ENCODE peak calls at places on chromosomes 11 and 22, in four cellular contexts. T is AG09319, D is astrocyte of the spinal cord, L is right lobe of liver. G is an unnamed sample.

GRCh38 chr22:25098445-25099081 is 101.1 kb upstream of the CRYBB3 start:
- DNase-seq in D (no peak), T (no peak), L (no peak), G (no peak)

GRCh38 chr11:21537980-21538379 is 654.9 kb upstream of the ANO5 start:
- DNase-seq in D (no peak), L (no peak), T (no peak), G (no peak)

GRCh38 chr11:93089474-93090102 is 108.2 kb downstream of the SLC36A4 start:
- DNase-seq in D (peak), L (no peak), T (peak), G (peak)

GRCh38 chr22:43110927-43111623 is 525 bp downstream of the BIK start:
- DNase-seq in T (no peak), L (peak), D (no peak), G (no peak)

GRCh38 chr22:44620129-44620840 is 81.7 kb upstream of the PRR5 start:
- DNase-seq in L (peak), D (peak), T (no peak), G (no peak)

GRCh38 chr11:6927030-6927617 is 898 bp downstream of the ZNF215 start:
- DNase-seq in T (no peak), D (no peak), L (no peak), G (no peak)

GRCh38 chr22:44574581-44575343 is 76.7 kb upstream of the RTL6 start:
- DNase-seq in L (peak), T (no peak), D (no peak), G (no peak)

GRCh38 chr11:118054712-118055640 is 21.9 kb upstream of the TMPRSS4 start:
- DNase-seq in D (no peak), L (peak), T (no peak), G (no peak)

GRCh38 chr11:75159081-75159953 is 8.4 kb downstream of the SLCO2B1 start:
- DNase-seq in D (no peak), L (peak), T (no peak), G (no peak)

GRCh38 chr11:78127408-78127807 is 12.0 kb downstream of the ALG8 start:
- DNase-seq in D (no peak), T (no peak), L (no peak), G (no peak)

GRCh38 chr22:24727218-24727851 is 47.2 kb downstream of the PIWIL3 start:
- DNase-seq in T (peak), L (no peak), D (peak), G (peak)

GRCh38 chr11:117876341-117877119 is at the start of gene FXYD6:
- DNase-seq in L (no peak), D (peak), T (no peak), G (no peak)

GRCh38 chr11:68748061-68748460 is 3.3 kb downstream of the TESMIN start:
- DNase-seq in L (no peak), T (no peak), D (no peak), G (no peak)

GRCh38 chr22:42287174-42287890 is 16.9 kb upstream of the TCF20 start:
- DNase-seq in L (no peak), D (no peak), T (no peak), G (no peak)

GRCh38 chr11:73950869-73951710 is at the start of gene DNAJB13:
- DNase-seq in T (no peak), L (no peak), D (peak), G (peak)

GRCh38 chr11:63919267-63920125 is 2.5 kb upstream of the RCOR2 start:
- DNase-seq in T (no peak), D (peak), L (no peak), G (no peak)

GRCh38 chr11:2993000-2993330 is 836 bp upstream of the NAP1L4 start:
- DNase-seq in D (no peak), L (no peak), T (no peak), G (no peak)

GRCh38 chr11:12526789-12527188 is 147.4 kb upstream of the TEAD1 start:
- DNase-seq in D (peak), L (no peak), T (no peak), G (peak)

GRCh38 chr11:7384691-7385090 is 100.6 kb upstream of the OLFML1 start:
- DNase-seq in L (no peak), D (no peak), T (no peak), G (no peak)

GRCh38 chr22:38461057-38461413 is 6.0 kb upstream of the KCNJ4 start:
- DNase-seq in D (no peak), L (no peak), T (no peak), G (no peak)

GRCh38 chr11:27754035-27755017 is 54.1 kb upstream of the BDNF start:
- DNase-seq in T (no peak), L (no peak), D (peak), G (no peak)

GRCh38 chr11:22456993-22457748 is 119.0 kb downstream of the SLC17A6 start:
- DNase-seq in D (no peak), T (no peak), L (no peak), G (no peak)

GRCh38 chr11:16799890-16800289 is 61.4 kb downstream of the C11orf58 start:
- DNase-seq in L (no peak), D (no peak), T (no peak), G (no peak)

GRCh38 chr22:49772692-49773091 is 55.0 kb downstream of the BRD1 start:
- DNase-seq in L (no peak), D (no peak), T (no peak), G (no peak)

GRCh38 chr11:90448280-90448679 is 225.4 kb upstream of the CHORDC1 start:
- DNase-seq in L (no peak), D (no peak), T (no peak), G (no peak)

GRCh38 chr11:86749376-86749775 is 51.0 kb upstream of the PRSS23 start:
- DNase-seq in L (no peak), T (no peak), D (no peak), G (no peak)
- TF ChIP-seq CTCF in L (no peak), T (no peak), D (no peak), G (peak)

GRCh38 chr11:1457856-1458255 is 28.7 kb downstream of the MOB2 start:
- DNase-seq in L (no peak), T (no peak), D (no peak), G (no peak)

GRCh38 chr11:1459739-1460395 is 26.7 kb downstream of the MOB2 start:
- DNase-seq in L (no peak), D (no peak), T (no peak), G (no peak)

GRCh38 chr11:1457326-1457680 is 29.3 kb downstream of the MOB2 start:
- DNase-seq in L (no peak), D (no peak), T (no peak), G (no peak)

GRCh38 chr11:1459219-1459575 is 27.4 kb downstream of the MOB2 start:
- DNase-seq in L (no peak), D (no peak), T (no peak), G (no peak)

GRCh38 chr11:1458340-1459218 is 28.0 kb downstream of the MOB2 start:
- DNase-seq in D (no peak), L (no peak), T (no peak), G (no peak)
- TF ChIP-seq CTCF in D (peak), L (no peak), T (no peak), G (peak)

GRCh38 chr11:102226702-102227101 is 90.6 kb upstream of the BIRC3 start:
- DNase-seq in D (peak), T (no peak), L (no peak), G (peak)

GRCh38 chr11:102223859-102224258 is 93.4 kb upstream of the BIRC3 start:
- DNase-seq in T (no peak), D (no peak), L (no peak), G (no peak)

GRCh38 chr11:102216433-102217163 is 100.7 kb upstream of the BIRC3 start:
- DNase-seq in T (no peak), D (no peak), L (no peak), G (no peak)

GRCh38 chr11:102225689-102226562 is 91.4 kb upstream of the BIRC3 start:
- DNase-seq in L (no peak), T (peak), D (peak), G (peak)

GRCh38 chr11:102220728-102221467 is 96.4 kb upstream of the BIRC3 start:
- DNase-seq in T (no peak), D (peak), L (no peak), G (peak)
- TF ChIP-seq CTCF in T (no peak), D (no peak), L (no peak), G (no peak)

DNA sequence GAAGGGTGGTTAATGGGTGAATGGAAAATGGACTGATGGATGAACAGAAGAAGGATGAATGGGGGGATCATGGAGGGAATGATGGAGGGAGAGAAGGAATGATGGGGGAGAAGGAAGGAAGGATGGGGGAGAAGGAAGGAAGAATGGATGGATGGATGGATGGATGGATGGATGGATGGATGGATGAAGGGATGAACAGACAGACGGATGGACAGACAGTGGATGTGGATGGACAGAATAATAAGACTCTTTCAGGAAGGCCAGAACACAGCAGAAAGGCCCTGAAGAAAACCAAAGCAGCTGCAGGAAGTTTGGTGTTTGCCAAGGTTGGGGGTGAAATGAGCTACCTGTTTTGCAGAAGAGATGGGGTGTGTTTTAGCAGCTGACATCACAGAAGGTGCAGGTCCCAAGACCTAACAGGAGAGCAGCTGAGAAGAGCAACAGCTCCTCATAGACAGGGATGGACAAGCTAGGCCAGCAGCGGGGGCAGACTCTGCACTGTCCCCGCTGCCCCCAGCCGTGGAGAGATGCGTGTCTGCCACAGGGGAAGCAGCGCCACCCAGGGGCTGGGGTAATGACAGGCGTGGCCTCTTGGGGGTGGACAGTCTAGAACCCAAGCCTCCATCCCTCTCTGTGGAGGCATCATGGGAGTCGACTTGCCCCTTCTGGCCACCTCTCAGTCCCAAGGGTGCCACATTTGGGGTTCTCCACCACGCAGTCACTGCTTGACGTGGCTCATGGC is 17.9 kb downstream of the C1QTNF6 start:
- DNase-seq in T (no peak), D (no peak), L (peak), G (no peak)
- TF ChIP-seq CTCF in T (no peak), D (no peak), L (no peak), G (peak)

DNA sequence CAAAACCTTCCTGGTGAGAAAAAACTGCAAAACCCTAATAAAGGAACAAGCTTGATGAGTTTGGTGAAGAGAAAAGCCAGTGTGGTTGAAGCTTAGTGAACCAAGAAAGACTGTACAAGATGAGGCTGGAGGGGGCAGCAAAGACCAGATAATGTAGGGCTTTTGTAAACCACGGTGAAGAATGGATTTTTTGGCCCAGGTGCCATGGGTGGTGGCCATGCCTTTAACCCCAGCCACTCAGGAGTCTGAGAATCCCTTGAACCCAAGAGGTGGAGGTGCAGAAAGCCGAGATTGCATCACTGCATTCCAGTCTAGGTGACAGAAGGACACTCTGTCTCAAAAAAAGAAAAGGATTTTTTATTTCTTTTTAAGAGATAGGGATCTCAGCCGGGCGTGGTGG is 5.0 kb upstream of the ZDHHC5 start:
- DNase-seq in T (no peak), L (no peak), D (no peak), G (no peak)
- TF ChIP-seq CTCF in T (no peak), L (peak), D (no peak), G (peak)

DNA sequence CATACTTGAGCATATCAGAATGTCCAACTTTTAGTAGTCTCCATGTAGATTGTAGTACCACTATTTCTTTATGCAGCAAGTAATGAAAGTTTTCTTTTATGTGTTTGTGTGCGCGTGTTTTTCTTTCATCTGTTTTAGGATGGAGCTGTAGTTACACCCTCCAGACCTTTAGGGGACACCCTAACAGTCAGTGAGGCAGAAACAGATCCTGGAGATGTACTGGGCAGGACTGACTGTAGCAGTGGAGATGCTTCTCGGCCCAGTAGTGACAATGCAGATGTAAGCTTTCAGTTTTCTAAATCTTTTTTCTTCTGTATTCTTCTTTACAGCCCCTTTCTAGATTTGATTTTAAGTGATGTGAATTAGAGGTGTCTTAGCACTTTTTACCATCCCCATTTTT is 79.9 kb upstream of the GRIK4 start:
- DNase-seq in T (no peak), L (no peak), D (no peak), G (peak)
- TF ChIP-seq CTCF in T (peak), L (no peak), D (peak), G (peak)

GRCh38 chr22:30247974-30248373 is 1.4 kb upstream of the LIF start:
- DNase-seq in L (no peak), T (no peak), D (no peak), G (no peak)

GRCh38 chr22:30246962-30247376 is 410 bp upstream of the LIF start:
- DNase-seq in T (no peak), D (no peak), L (no peak), G (no peak)

GRCh38 chr22:30247561-30247960 is 1.0 kb upstream of the LIF start:
- DNase-seq in D (no peak), T (no peak), L (no peak), G (no peak)

GRCh38 chr22:30249049-30250038 is 2.8 kb upstream of the LIF start:
- DNase-seq in D (no peak), T (no peak), L (no peak), G (no peak)

GRCh38 chr22:30248484-30248883 is 1.9 kb upstream of the LIF start:
- DNase-seq in L (no peak), T (no peak), D (no peak), G (no peak)
- TF ChIP-seq CTCF in L (no peak), T (no peak), D (no peak), G (no peak)